ENCODE peak calls at places on chromosomes 6 and 20, in seven cellular contexts. B is effector memory CD8-positive, alpha-beta T cell; R is T-helper 1 cell; G is LoVo; K is T-helper 2 cell treated with Interferon-gamma antibody and Interleukin-4, amounts not matched to agents 5 μg/mL and 100 μg/mL, for 36 hours; Z is stimulated activated CD8-positive, alpha-beta memory T cell treated with anti-CD3 and anti-CD28 coated beads, Interleukin-15, amount 100 ng/mL, for 4 hours; H is activated T-cell treated with anti-CD3 and anti-CD28 coated beads, Interleukin-2, amount 50 U/mL, for 24 hours. Q is an unnamed sample.

GRCh38 chr20:43430265-43430664 is 27.4 kb upstream of the SRSF6 start:
- DNase-seq in R (no peak), K (no peak), G (no peak), Z (no peak), B (no peak), H (no peak), Q (no peak)

GRCh38 chr20:63273635-63274380 is 1.2 kb downstream of the ARFGAP1 start:
- DNase-seq in R (no peak), B (no peak), G (peak), K (no peak), H (no peak), Z (no peak), Q (peak)

GRCh38 chr6:147390909-147391536 is 117.5 kb upstream of the SAMD5 start:
- DNase-seq in R (no peak), Z (no peak), H (no peak), K (no peak), G (peak), B (no peak), Q (peak)

GRCh38 chr6:113901482-113901881 is 44.3 kb downstream of the MARCKS start:
- DNase-seq in B (no peak), G (no peak), Z (no peak), H (no peak), R (no peak), K (no peak), Q (no peak)

GRCh38 chr20:48523191-48523757 is 304.5 kb downstream of the PREX1 start:
- DNase-seq in G (peak), H (no peak), K (no peak), B (no peak), Z (no peak), R (no peak), Q (peak)

GRCh38 chr6:3001773-3002293 is 2.1 kb downstream of the NQO2 start:
- DNase-seq in B (no peak), K (no peak), G (peak), R (no peak), H (no peak), Z (no peak), Q (peak)

GRCh38 chr20:23658989-23659609 is 21.3 kb upstream of the CST3 start:
- DNase-seq in Z (no peak), K (no peak), G (no peak), H (no peak), B (no peak), R (no peak), Q (no peak)

GRCh38 chr6:100614933-100615332 is 150.2 kb upstream of the SIM1 start:
- DNase-seq in G (no peak), R (no peak), Z (no peak), K (no peak), B (no peak), H (no peak), Q (no peak)

GRCh38 chr6:151075005-151075404 is 164.8 kb upstream of the AKAP12 start:
- DNase-seq in H (no peak), K (no peak), R (no peak), G (no peak), B (no peak), Z (no peak), Q (no peak)

GRCh38 chr20:60009826-60010616 is 51.8 kb downstream of the CDH26 start:
- DNase-seq in R (no peak), G (no peak), Z (no peak), B (no peak), H (no peak), K (no peak), Q (no peak)

GRCh38 chr6:3088446-3088845 is 20.2 kb downstream of the RIPK1 start:
- DNase-seq in G (no peak), B (no peak), Z (no peak), R (no peak), K (no peak), H (no peak), Q (no peak)

GRCh38 chr20:56460459-56460858 is 8.0 kb upstream of the RTF2 start:
- DNase-seq in G (no peak), H (no peak), K (peak), B (peak), Z (no peak), R (peak), Q (no peak)

Q was measured in Daoy.